ENCODE peak calls at places on chromosome 9, in six cellular contexts. Y is heart right ventricle, N is choroid plexus epithelial cell, X is bronchial epithelial cell, T is left ventricle myocardium inferior, C is AG04450. V is an unnamed sample.

GRCh38 chr9:114372971-114373591 is 14.7 kb downstream of the AKNA start:
- DNase-seq in Y (peak), N (no peak), X (no peak), T (peak), C (no peak), V (no peak)

GRCh38 chr9:69260161-69260560 is 64.9 kb upstream of the ENTREP1 start:
- DNase-seq in Y (no peak), N (no peak), X (no peak), T (no peak), C (no peak), V (no peak)

GRCh38 chr9:133700861-133701320 is 37.3 kb downstream of the SARDH start:
- DNase-seq in Y (no peak), N (peak), X (no peak), T (no peak), C (no peak), V (no peak)

GRCh38 chr9:15104826-15105420 is 194.7 kb upstream of the FREM1 start:
- DNase-seq in Y (peak), N (peak), X (peak), T (no peak), C (peak), V (peak)

GRCh38 chr9:37953775-37954437 is 50.0 kb upstream of the SLC25A51 start:
- DNase-seq in Y (peak), N (peak), X (peak), T (no peak), C (peak), V (peak)

GRCh38 chr9:73640971-73641370 is 489.3 kb downstream of the ANXA1 start:
- DNase-seq in Y (no peak), N (no peak), X (no peak), T (no peak), C (no peak), V (no peak)

GRCh38 chr9:110214090-110214489 is 6.1 kb upstream of the C9orf152 start:
- DNase-seq in Y (no peak), N (no peak), X (peak), T (no peak), C (no peak), V (peak)

GRCh38 chr9:136977223-136978072 is at the start of gene PTGDS:
- DNase-seq in Y (peak), N (peak), X (no peak), T (peak), C (no peak), V (no peak)

GRCh38 chr9:14258840-14259239 is 55.1 kb downstream of the NFIB start:
- DNase-seq in Y (no peak), N (peak), X (peak), T (no peak), C (no peak), V (no peak)

GRCh38 chr9:103522409-103522808 is 527.3 kb downstream of the CYLC2 start:
- DNase-seq in Y (no peak), N (no peak), X (no peak), T (no peak), C (no peak), V (no peak)

GRCh38 chr9:18237776-18238175 is 236.2 kb upstream of the ADAMTSL1 start:
- DNase-seq in Y (no peak), N (no peak), X (no peak), T (no peak), C (no peak), V (no peak)

GRCh38 chr9:20805766-20806165 is 121.7 kb downstream of the FOCAD start:
- DNase-seq in Y (no peak), N (no peak), X (no peak), T (no peak), C (no peak), V (no peak)

GRCh38 chr9:78261403-78262001 is 25.6 kb downstream of the CEP78 start:
- DNase-seq in Y (no peak), N (peak), X (peak), T (no peak), C (peak), V (no peak)

GRCh38 chr9:33440609-33441008 is 6.8 kb downstream of the AQP3 start:
- DNase-seq in Y (no peak), N (no peak), X (no peak), T (no peak), C (no peak), V (no peak)

GRCh38 chr9:4667681-4668080 is 1.4 kb upstream of the SPATA6L start:
- DNase-seq in Y (no peak), N (no peak), X (no peak), T (no peak), C (no peak), V (no peak)

GRCh38 chr9:91483189-91483691 is 59.6 kb upstream of the NFIL3 start:
- DNase-seq in Y (peak), N (no peak), X (no peak), T (no peak), C (no peak), V (peak)

GRCh38 chr9:78856144-78856543 is 559.2 kb downstream of the PSAT1 start:
- DNase-seq in Y (no peak), N (no peak), X (no peak), T (no peak), C (no peak), V (peak)

GRCh38 chr9:135512904-135513303 is 8.3 kb upstream of the LCN1 start:
- DNase-seq in Y (no peak), N (no peak), X (no peak), T (no peak), C (no peak), V (no peak)

GRCh38 chr9:112705773-112706427 is 12.0 kb downstream of the INIP start:
- DNase-seq in Y (peak), N (peak), X (peak), T (no peak), C (no peak), V (no peak)
- TF ChIP-seq CTCF in Y (peak), N (peak), X (peak), T (peak), C (peak), V (peak)

GRCh38 chr9:130668196-130668595 is 3.8 kb downstream of the PRDM12 start:
- DNase-seq in Y (no peak), N (no peak), X (no peak), T (no peak), C (no peak), V (no peak)

GRCh38 chr9:130667117-130667430 is 2.7 kb downstream of the PRDM12 start:
- DNase-seq in Y (no peak), N (no peak), X (no peak), T (no peak), C (no peak), V (no peak)

GRCh38 chr9:130669965-130670364 is 5.6 kb downstream of the PRDM12 start:
- DNase-seq in Y (no peak), N (no peak), X (no peak), T (no peak), C (no peak), V (no peak)

GRCh38 chr9:130670644-130671043 is 6.2 kb downstream of the PRDM12 start:
- DNase-seq in Y (no peak), N (no peak), X (no peak), T (no peak), C (no peak), V (no peak)

DNA sequence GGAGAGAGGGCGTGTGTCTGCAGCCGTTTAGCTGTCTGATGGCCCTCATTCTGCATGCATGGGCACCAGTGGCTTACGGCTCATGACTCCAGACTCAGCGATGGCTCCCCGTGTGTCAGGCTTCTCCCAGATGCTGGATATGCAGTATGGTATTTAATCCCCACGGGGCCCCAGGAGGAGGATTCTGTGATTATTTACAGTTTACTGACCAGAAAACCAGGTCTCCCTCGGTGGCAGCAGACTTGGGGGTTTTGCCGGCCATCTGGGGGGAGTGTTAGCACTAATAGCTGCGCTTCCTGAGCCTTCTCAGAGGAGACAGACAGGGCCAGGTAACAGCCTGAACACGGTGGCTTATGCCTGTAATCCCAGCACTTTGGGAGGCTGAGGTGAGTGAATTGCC is 4.3 kb downstream of the PRDM12 start:
- DNase-seq in Y (no peak), N (no peak), X (no peak), T (no peak), C (no peak), V (no peak)
- H3K4me3 ChIP-seq in Y (no peak), N (no peak), X (no peak), T (no peak), C (no peak), V (no peak)

GRCh38 chr9:5714501-5715401 is 85.8 kb downstream of the RIC1 start:
- DNase-seq in Y (no peak), N (peak), X (peak), T (no peak), C (no peak), V (no peak)
- TF ChIP-seq CTCF in Y (no peak), N (peak), X (peak), T (no peak), C (peak), V (peak)

GRCh38 chr9:130665431-130666392 is 1.3 kb downstream of the PRDM12 start:
- DNase-seq in Y (no peak), N (no peak), X (no peak), T (no peak), C (no peak), V (no peak)
- H3K4me3 ChIP-seq in Y (no peak), N (no peak), X (no peak), T (peak), C (no peak), V (no peak)

DNA sequence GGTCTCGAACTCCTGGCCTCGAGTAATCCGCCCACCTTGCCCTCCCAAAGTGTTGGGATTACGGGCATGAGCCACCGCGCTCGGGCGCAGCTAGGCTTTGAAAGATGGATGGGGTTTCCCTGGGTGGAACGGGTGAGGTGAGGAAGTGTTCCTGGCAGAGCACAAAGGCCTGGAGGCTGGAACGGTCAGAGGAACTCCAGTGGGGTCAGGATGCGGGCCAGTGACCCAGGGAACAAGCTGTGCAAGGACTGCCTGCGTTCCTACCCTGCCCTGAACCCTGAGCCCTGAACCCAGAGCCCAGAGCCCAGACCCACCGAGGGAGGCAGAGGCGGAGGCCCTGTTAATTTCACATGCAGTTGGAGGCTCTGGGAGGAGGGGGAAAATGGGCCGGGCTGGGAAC is 23.4 kb downstream of the NCS1 start:
- DNase-seq in Y (no peak), N (no peak), X (no peak), T (no peak), C (no peak), V (no peak)
- TF ChIP-seq CTCF in Y (no peak), N (no peak), X (no peak), T (no peak), C (no peak), V (no peak)

DNA sequence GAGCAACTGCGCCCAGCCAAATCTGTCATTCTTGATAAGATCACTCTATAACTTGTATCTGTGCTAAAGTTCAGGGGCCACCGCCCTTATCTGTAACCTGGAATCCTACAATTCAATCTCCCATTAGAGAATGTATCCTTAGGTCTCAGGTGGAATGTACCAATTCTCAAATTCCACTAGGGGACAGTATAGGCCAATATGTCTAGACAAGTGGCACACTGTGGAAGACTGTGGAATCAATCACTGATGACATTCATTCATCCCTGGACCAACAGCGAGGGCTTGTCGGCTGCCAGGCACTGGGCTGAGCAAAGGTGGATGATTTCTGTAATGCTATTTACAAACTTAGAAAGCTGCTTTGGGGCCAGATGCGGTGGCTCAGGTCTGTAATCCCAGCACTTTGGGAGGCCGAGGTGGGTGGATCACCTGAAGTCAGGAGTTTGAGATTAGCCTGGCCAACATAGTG is 28.7 kb upstream of the MEGF9 start:
- DNase-seq in Y (no peak), N (peak), X (peak), T (no peak), C (no peak), V (no peak)
- H3K4me3 ChIP-seq in Y (no peak), N (no peak), X (no peak), T (no peak), C (no peak), V (no peak)

DNA sequence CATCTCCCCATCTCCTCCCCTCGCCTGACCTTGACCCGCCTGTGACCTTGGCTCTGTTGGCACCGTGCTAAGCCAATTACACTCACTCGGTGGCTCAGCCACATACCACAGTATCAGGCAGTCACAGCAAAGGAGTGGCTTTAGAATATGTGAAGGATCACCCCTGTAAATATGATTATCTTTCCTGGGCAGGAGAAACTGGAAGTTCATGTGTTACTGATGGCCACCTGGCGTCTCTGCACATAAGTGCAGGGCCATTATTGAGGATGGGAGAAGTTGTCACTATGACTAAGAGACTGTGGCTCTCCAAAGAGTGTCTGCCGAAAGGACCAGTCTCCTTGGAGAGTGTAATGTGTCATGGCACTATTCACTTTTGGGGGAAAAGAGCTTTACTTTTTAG is 116.9 kb upstream of the S1PR3 start:
- DNase-seq in Y (no peak), N (peak), X (peak), T (no peak), C (no peak), V (no peak)
- TF ChIP-seq CTCF in Y (peak), N (peak), X (peak), T (peak), C (peak), V (no peak)

DNA sequence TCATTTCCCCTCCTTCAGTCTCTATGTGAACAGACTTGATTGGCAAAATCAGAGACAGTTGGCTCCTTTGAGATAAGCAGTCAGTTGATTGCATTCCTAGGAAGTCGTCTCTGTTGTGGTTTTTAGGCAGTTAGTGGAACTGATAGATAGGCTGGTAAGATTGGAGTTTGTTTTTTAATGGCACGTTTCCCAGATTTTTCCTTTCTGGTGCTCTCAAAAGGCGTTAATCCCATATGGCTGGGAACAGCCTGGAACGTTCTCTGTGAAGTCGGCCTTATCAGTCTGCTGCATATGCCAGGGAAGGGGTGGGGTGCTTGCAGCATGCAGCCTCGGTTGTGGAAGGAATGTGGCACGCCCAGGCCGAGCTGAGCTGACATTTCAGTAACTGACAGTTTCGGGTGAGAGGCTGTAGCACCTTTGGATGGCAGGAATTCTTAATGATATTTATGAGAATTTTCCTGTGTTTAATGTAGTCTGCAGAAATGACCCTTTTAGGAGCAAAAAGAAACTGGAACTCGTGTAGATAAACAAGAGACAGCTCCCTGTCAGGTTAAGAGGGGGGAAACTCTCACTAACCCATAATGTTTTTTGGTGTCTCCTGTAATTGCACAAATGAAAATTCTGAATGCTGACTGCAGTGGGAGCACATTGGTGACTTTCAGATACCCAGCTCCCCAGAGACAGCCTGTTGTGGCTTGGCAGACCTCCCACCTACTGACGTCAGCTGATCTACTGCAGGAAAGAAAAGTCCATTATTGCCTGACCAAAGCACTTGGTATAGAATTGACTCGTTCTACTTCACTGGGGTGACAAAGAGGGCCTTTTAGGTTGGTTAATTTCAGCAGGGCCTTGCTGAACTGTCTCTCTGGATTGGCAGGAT is 6.3 kb downstream of the SPTAN1 start:
- DNase-seq in Y (peak), N (peak), X (peak), T (peak), C (peak), V (peak)
- H3K4me3 ChIP-seq in Y (no peak), N (peak), X (no peak), T (peak), C (peak), V (peak)

V was measured in AG09309.